ENCODE peak calls at places on chromosomes 7 and 10, in four cellular contexts. V is central memory CD8-positive, alpha-beta T cell; D is GM10248; I is retina. Q is an unnamed sample.

GRCh38 chr10:113029055-113029440 is 79.0 kb downstream of the TCF7L2 start:
- DNase-seq in V (no peak), D (no peak), I (no peak), Q (no peak)

GRCh38 chr10:75210193-75211006 is at the start of gene VDAC2:
- DNase-seq in V (peak; percentile 98), D (peak; percentile 97), I (peak; percentile 99), Q (peak; percentile 87)

GRCh38 chr7:37971491-37971890 is 51.1 kb downstream of the EPDR1 start:
- DNase-seq in V (no peak), D (no peak), I (no peak), Q (no peak)

GRCh38 chr10:71582019-71582418 is 137.6 kb downstream of the C10orf105 start:
- DNase-seq in V (no peak), D (no peak), I (no peak), Q (no peak)

GRCh38 chr10:104666106-104666505 is 25.0 kb downstream of the SORCS3 start:
- DNase-seq in V (no peak), D (no peak), I (no peak), Q (no peak)

GRCh38 chr7:106083717-106084116 is 28.4 kb downstream of the SYPL1 start:
- DNase-seq in V (no peak), D (no peak), I (no peak), Q (no peak)

GRCh38 chr7:115910541-115911164 is 119.9 kb downstream of the TFEC start:
- DNase-seq in V (no peak), D (no peak), I (peak; percentile 45), Q (peak; percentile 68)

GRCh38 chr7:78863248-78863647 is 590.2 kb downstream of the MAGI2 start:
- DNase-seq in V (no peak), D (no peak), I (peak; percentile 12), Q (no peak)

GRCh38 chr10:125396651-125397050 is 236.3 kb upstream of the CTBP2 start:
- DNase-seq in V (no peak), D (no peak), I (no peak), Q (no peak)

GRCh38 chr7:142496545-142496991 is 238.7 kb upstream of the PRSS58 start:
- DNase-seq in V (no peak), D (peak; percentile 34), I (peak; percentile 54), Q (peak; percentile 59)

GRCh38 chr10:114749014-114749413 is 72.6 kb upstream of the FHIP2A start:
- DNase-seq in V (no peak), D (no peak), I (no peak), Q (no peak)

GRCh38 chr7:22781230-22781711 is 41.4 kb downstream of the TOMM7 start:
- DNase-seq in V (no peak), D (no peak), I (no peak), Q (no peak)

GRCh38 chr10:77613476-77614130 is 24.0 kb downstream of the KCNMA1 start:
- DNase-seq in V (no peak), D (no peak), I (no peak), Q (no peak)

GRCh38 chr7:97772034-97772891 is 40.4 kb downstream of the TAC1 start:
- DNase-seq in V (no peak), D (no peak), I (no peak), Q (no peak)

GRCh38 chr10:71260622-71261325 is 48.4 kb downstream of the UNC5B start:
- DNase-seq in V (no peak), D (no peak), I (peak; percentile 71), Q (no peak)

GRCh38 chr7:47484923-47485639 is 96.8 kb downstream of the TNS3 start:
- DNase-seq in V (no peak), D (no peak), I (peak; percentile 33), Q (no peak)

GRCh38 chr10:74810087-74810486 is 16.3 kb upstream of the KAT6B start:
- DNase-seq in V (no peak), D (no peak), I (no peak), Q (no peak)